ENCODE peak calls at places on chromosomes 11 and 22, in eight cellular contexts. U is body of pancreas, X is heart left ventricle, J is AG09309, T is NB4, Q is GM06990, D is fibroblast of mammary gland, L is fibroblast of lung. A is an unnamed sample.
A peak's percentile ranks its signal among the peaks of the same experiment; 100 is the strongest.

GRCh38 chr11:86760577-86760976 is 39.8 kb upstream of the PRSS23 start:
- DNase-seq in D (no peak), J (no peak), T (no peak), Q (no peak), U (no peak), X (no peak), L (no peak), A (no peak)

GRCh38 chr11:128837627-128838026 is 29.5 kb downstream of the KCNJ1 start:
- DNase-seq in T (no peak), U (no peak), Q (no peak), J (no peak), L (no peak), X (no peak), D (no peak), A (no peak)

GRCh38 chr11:45692808-45693453 is 27.5 kb upstream of the CHST1 start:
- DNase-seq in X (no peak), Q (no peak), J (no peak), T (peak; percentile 30), D (no peak), U (no peak), L (no peak), A (no peak)

GRCh38 chr11:116771935-116772334 is 852 bp downstream of the BUD13 start:
- DNase-seq in Q (no peak), U (no peak), D (no peak), L (no peak), X (no peak), T (peak; percentile 18), J (no peak), A (no peak)

GRCh38 chr11:57493507-57494503 is 21.7 kb downstream of the SLC43A1 start:
- DNase-seq in X (peak; percentile 53), L (no peak), T (peak; percentile 54), U (peak; percentile 86), D (no peak), Q (no peak), J (no peak), A (no peak)

GRCh38 chr11:75668508-75669297 is at the start of gene MAP6:
- DNase-seq in J (no peak), D (no peak), X (peak; percentile 29), Q (no peak), L (peak; percentile 25), T (peak; percentile 36), U (no peak), A (no peak)

GRCh38 chr11:1129666-1130160 is 28.0 kb upstream of the MUC5AC start:
- DNase-seq in J (no peak), X (no peak), U (no peak), Q (no peak), L (no peak), D (no peak), T (no peak), A (no peak)

GRCh38 chr11:2137202-2138071 is 1.8 kb downstream of the IGF2 start:
- DNase-seq in J (no peak), T (no peak), Q (no peak), D (peak; percentile 28), U (peak; percentile 53), X (peak; percentile 70), L (peak; percentile 80), A (peak; percentile 25)

GRCh38 chr11:1305558-1306056 is 3.8 kb downstream of the TOLLIP start:
- DNase-seq in L (no peak), J (no peak), T (no peak), X (no peak), Q (no peak), D (no peak), U (peak; percentile 48), A (no peak)

GRCh38 chr11:121482231-121483129 is 29.7 kb upstream of the SORL1-AS1 start:
- DNase-seq in Q (peak; percentile 55), T (peak; percentile 97), U (no peak), D (no peak), X (no peak), J (no peak), L (no peak), A (no peak)

GRCh38 chr11:91513734-91514133 is 710.9 kb upstream of the FAT3 start:
- DNase-seq in D (no peak), J (no peak), T (no peak), L (peak; percentile 17), X (no peak), U (no peak), Q (no peak), A (no peak)

GRCh38 chr11:77596626-77597025 is 6.9 kb downstream of the AQP11 start:
- DNase-seq in D (peak; percentile 62), J (peak; percentile 63), Q (no peak), U (no peak), L (peak; percentile 89), X (no peak), T (no peak), A (peak; percentile 83)

GRCh38 chr11:779120-779954 is 2.0 kb upstream of the GATD1 start:
- DNase-seq in D (no peak), L (no peak), T (no peak), X (peak; percentile 22), Q (no peak), J (no peak), U (peak; percentile 11), A (no peak)

GRCh38 chr11:70503201-70503877 is 105.0 kb downstream of the CTTN start:
- DNase-seq in J (no peak), T (no peak), U (no peak), X (peak; percentile 4), Q (no peak), D (no peak), L (no peak), A (no peak)

GRCh38 chr11:17013548-17014320 is 480 bp downstream of the PLEKHA7 start:
- DNase-seq in X (no peak), Q (no peak), D (no peak), T (no peak), U (peak; percentile 55), L (no peak), J (no peak), A (no peak)

GRCh38 chr11:92808009-92808408 is 161.4 kb upstream of the MTNR1B start:
- DNase-seq in D (no peak), T (no peak), X (no peak), J (no peak), Q (no peak), U (no peak), L (no peak), A (no peak)

GRCh38 chr22:47591016-47591415 is 828.6 kb downstream of the TBC1D22A start:
- DNase-seq in D (no peak), J (no peak), T (no peak), L (no peak), Q (no peak), U (no peak), X (no peak), A (no peak)

GRCh38 chr11:95135155-95135554 is 45.5 kb downstream of the ENDOD1 start:
- DNase-seq in L (no peak), T (no peak), D (peak; percentile 27), U (peak; percentile 51), Q (no peak), X (no peak), J (no peak), A (no peak)

GRCh38 chr11:95140397-95141030 is 50.9 kb downstream of the ENDOD1 start:
- DNase-seq in D (peak; percentile 64), X (no peak), L (no peak), Q (no peak), J (no peak), T (no peak), U (no peak), A (no peak)

GRCh38 chr11:95135880-95136279 is 46.2 kb downstream of the ENDOD1 start:
- DNase-seq in X (no peak), J (no peak), L (no peak), D (no peak), U (no peak), T (no peak), Q (no peak), A (no peak)

GRCh38 chr11:95137299-95137698 is 47.7 kb downstream of the ENDOD1 start:
- DNase-seq in T (no peak), D (no peak), X (no peak), U (no peak), J (no peak), L (no peak), Q (no peak), A (no peak)

DNA sequence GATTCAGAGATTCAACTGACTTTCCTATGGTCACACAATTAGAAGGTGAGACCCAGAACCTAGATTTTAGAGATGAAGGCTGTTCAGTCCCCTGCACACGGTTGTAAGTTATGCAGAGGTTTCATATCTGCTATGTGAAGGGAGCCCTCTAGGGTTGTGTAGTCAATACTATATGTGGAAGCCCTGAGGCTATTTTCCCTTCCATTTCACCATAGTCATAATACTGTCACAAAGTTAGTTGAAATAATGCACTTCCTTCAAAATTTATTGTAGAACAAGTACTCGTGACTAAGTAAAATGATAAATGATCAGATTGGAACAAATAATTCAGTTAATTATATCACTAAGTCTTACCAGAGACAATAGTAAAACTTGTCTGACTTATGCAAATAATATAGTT is 48.8 kb downstream of the ENDOD1 start:
- DNase-seq in L (peak; percentile 40), J (no peak), D (peak; percentile 28), T (no peak), X (no peak), U (no peak), Q (no peak), A (no peak)
- TF ChIP-seq CTCF in L (peak; percentile 37), J (no peak), D (peak; percentile 30), T (peak; percentile 26), X (peak; percentile 8), U (no peak), Q (peak; percentile 33), A (peak; percentile 39)

GRCh38 chr22:30397656-30398635 is 1.1 kb downstream of the SEC14L2 start:
- DNase-seq in T (no peak), L (no peak), Q (no peak), X (no peak), D (no peak), J (no peak), U (peak; percentile 23), A (no peak)
- H3K4me3 ChIP-seq in T (no peak overlapping the region), L (peak overlapping the region; percentile 76), Q (peak overlapping the region; percentile 64), X (peak overlapping the region; percentile 47), D (peak overlapping the region; percentile 78), J (peak overlapping the region; percentile 84), U (peak overlapping the region; percentile 61), A (peak overlapping the region; percentile 83)

DNA sequence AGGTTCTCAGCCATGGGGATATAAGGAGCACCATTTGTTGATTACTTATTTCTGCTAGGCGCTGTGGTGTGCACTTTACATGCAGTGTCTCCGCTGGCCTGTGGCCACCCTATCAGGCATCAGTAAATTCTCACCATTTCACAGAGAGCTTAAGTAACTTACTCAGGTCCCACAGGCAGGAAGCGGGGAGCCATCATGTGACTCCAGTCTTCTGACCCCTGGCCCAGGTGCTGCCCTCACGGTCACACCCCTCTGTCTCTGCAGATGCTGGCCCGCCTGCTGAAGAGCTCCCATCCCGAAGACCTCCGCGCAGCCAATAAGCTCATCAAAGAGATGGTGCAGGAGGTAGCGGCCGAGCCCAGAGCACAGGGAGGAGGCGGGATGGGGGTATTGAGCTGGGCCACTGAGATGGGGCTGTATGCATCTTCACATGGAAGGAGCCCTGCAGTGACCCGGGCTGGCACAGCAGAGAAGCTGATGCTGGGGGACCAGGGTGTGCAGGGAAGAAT is 12.8 kb downstream of the GGA1 start:
- DNase-seq in Q (no peak), J (no peak), D (no peak), T (no peak), X (no peak), L (no peak), U (no peak), A (no peak)
- TF ChIP-seq CTCF in Q (no peak), J (no peak), D (no peak), T (no peak), X (no peak), L (no peak), U (no peak), A (no peak)

DNA sequence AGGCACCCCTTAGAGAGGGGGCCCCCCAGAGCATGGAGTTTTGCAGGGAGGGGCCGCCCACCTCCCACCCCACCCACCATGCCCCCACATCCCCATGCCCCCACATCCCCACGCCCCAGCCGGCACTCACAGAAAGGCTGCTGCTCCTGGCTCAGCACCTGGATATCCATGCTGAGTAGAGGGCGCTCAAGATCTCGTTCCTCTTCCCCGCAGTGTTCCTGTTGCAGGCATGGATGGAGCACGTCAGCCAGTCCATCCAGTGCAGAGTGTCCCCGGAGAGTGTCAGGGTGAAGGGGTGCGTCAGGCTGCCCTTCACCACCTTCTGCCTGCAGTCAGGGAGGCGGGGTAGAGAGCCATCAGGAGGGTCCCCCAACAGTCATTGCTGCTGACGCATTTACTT is 156.2 kb downstream of the CRYBB2 start:
- DNase-seq in D (no peak), L (no peak), U (no peak), T (no peak), J (no peak), X (no peak), Q (no peak), A (no peak)
- H3K4me3 ChIP-seq in D (no peak overlapping the region), L (no peak overlapping the region), U (no peak overlapping the region), T (no peak overlapping the region), J (no peak overlapping the region), X (no peak overlapping the region), Q (no peak overlapping the region), A (no peak overlapping the region)

A was measured in AG10803.